ENCODE peak calls at places on chromosomes 3 and 15, in five cellular contexts. J, G, F, C and O are unnamed samples.

GRCh38 chr3:98730338-98730737 is 32.8 kb upstream of the ST3GAL6 start:
- DNase-seq in J (no peak), G (no peak), C (no peak), F (peak), O (no peak)

GRCh38 chr3:81041331-81041730 is 720.1 kb downstream of the GBE1 start:
- DNase-seq in G (no peak), F (no peak), J (no peak), C (no peak), O (no peak)

GRCh38 chr15:69729167-69729748 is 276.6 kb downstream of the RPLP1 start:
- DNase-seq in C (no peak), J (peak), F (peak), G (no peak), O (peak)

GRCh38 chr3:98954242-98954641 is 52.7 kb upstream of the DCBLD2 start:
- DNase-seq in C (no peak), G (no peak), J (no peak), F (no peak), O (no peak)

GRCh38 chr15:39079296-39079834 is 501.5 kb upstream of the THBS1 start:
- DNase-seq in C (no peak), F (no peak), J (no peak), G (no peak), O (peak)

GRCh38 chr3:4846529-4846928 is 132.7 kb upstream of the BHLHE40 start:
- DNase-seq in C (no peak), G (no peak), F (no peak), J (no peak), O (no peak)

GRCh38 chr3:170802164-170803151 is 67.5 kb downstream of the RPL22L1 start:
- DNase-seq in J (no peak), F (no peak), G (no peak), C (no peak), O (peak)

GRCh38 chr15:57218826-57219576 is 157.3 kb upstream of the CGNL1 start:
- DNase-seq in J (peak), F (no peak), C (no peak), G (peak), O (peak)

GRCh38 chr15:63041982-63042878 is at the start of gene TPM1:
- DNase-seq in J (peak), G (peak), C (no peak), F (peak), O (peak)

GRCh38 chr15:66789029-66790025 is 87.3 kb downstream of the SMAD6 start:
- DNase-seq in C (no peak), J (peak), G (no peak), F (peak), O (peak)

GRCh38 chr3:151146731-151147091 is 56.3 kb downstream of the GPR171 start:
- DNase-seq in C (no peak), J (no peak), G (no peak), F (no peak), O (no peak)

GRCh38 chr3:50226888-50227389 is 9.1 kb upstream of the GNAI2 start:
- DNase-seq in J (no peak), F (no peak), G (no peak), C (no peak), O (peak)

GRCh38 chr3:122397136-122397645 is 13.2 kb downstream of the FAM162A start:
- DNase-seq in G (no peak), C (no peak), J (no peak), F (no peak), O (peak)

GRCh38 chr3:122392868-122393844 is 9.2 kb downstream of the FAM162A start:
- DNase-seq in G (peak), F (peak), J (no peak), C (no peak), O (peak)

GRCh38 chr3:122391674-122392446 is 7.9 kb downstream of the FAM162A start:
- DNase-seq in C (no peak), G (no peak), F (no peak), J (no peak), O (no peak)

GRCh38 chr3:122395582-122395981 is 11.6 kb downstream of the FAM162A start:
- DNase-seq in J (no peak), G (no peak), C (no peak), F (no peak), O (no peak)

GRCh38 chr3:122394173-122394572 is 10.2 kb downstream of the FAM162A start:
- DNase-seq in G (no peak), C (no peak), F (no peak), J (no peak), O (no peak)
- H2BK12ac ChIP-seq in G (no peak), C (no peak), F (no peak), J (no peak), O (peak)

GRCh38 chr3:168881804-168882203 is 781.7 kb downstream of the MECOM start:
- DNase-seq in J (no peak), G (no peak), F (no peak), C (no peak), O (no peak)
- H2BK12ac ChIP-seq in J (no peak), G (no peak), F (no peak), C (no peak), O (no peak)

DNA sequence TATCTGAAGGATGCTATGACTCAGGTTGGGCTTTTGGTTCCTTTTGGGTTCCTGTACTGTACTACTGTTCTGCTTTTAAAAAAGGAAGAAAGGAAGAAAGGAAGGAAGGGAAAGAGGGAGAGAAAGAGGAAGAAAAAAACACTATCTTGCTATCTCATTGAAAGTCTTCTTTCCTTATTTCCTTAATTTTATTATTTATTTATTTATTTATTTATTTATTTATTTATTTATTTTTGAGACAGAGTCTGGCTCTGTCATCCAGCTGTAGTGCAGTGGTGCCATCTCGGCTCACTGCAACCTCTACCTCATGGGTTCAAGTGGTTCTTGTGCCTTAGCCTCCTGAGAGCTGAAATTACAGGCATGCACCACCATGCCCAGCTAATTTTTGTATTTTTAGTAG is 198.9 kb upstream of the SOX2 start:
- DNase-seq in F (no peak), C (no peak), G (no peak), J (no peak), O (no peak)
- H2BK12ac ChIP-seq in F (no peak), C (no peak), G (no peak), J (no peak), O (no peak)

GRCh38 chr3:163730684-163731083 is 1347.6 kb downstream of the SI start:
- DNase-seq in C (no peak), J (no peak), F (no peak), G (no peak), O (no peak)

GRCh38 chr3:163735394-163735793 is 1342.9 kb downstream of the SI start:
- DNase-seq in G (no peak), C (no peak), J (no peak), F (no peak), O (no peak)
- H2BK12ac ChIP-seq in G (no peak), C (no peak), J (no peak), F (no peak), O (no peak)

DNA sequence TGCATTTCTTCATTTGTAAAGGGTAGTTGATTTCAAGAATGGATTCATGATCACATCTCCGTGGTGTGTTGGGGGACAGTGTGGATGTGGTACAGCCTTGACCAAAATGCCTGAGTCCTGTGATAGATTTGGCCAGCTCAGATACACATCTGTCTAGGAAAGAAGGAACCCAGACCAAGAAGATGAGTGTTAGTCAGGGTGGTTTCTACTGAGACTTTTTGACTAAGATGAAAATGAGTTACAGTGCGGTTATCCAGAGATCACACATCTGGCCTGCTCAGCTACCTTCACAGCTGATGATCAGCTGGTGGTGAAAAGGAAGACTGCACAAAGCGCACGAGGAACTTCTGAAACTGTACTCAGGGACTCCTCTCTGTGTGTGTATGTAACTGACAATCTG is 68.0 kb downstream of the FNDC3B start:
- DNase-seq in J (no peak), C (no peak), G (no peak), F (no peak), O (no peak)
- H2BK12ac ChIP-seq in J (no peak), C (no peak), G (no peak), F (no peak), O (no peak)

GRCh38 chr15:64989331-64990167 is at the start of gene SPG21:
- DNase-seq in C (peak), G (peak), J (peak), F (peak), O (peak)

GRCh38 chr15:64991536-64992135 is 1.9 kb upstream of the SPG21 start:
- DNase-seq in C (no peak), F (no peak), J (no peak), G (no peak), O (peak)

GRCh38 chr15:64993290-64993689 is 3.6 kb upstream of the SPG21 start:
- DNase-seq in J (no peak), C (no peak), G (no peak), F (no peak), O (no peak)

GRCh38 chr15:64987136-64987535 is 2.6 kb downstream of the SPG21 start:
- DNase-seq in J (no peak), C (no peak), F (no peak), G (no peak), O (no peak)

GRCh38 chr15:64990168-64990470 is 405 bp upstream of the SPG21 start:
- DNase-seq in G (no peak), J (no peak), F (no peak), C (no peak), O (no peak)
- H2BK12ac ChIP-seq in G (no peak), J (no peak), F (no peak), C (no peak), O (no peak)

GRCh38 chr3:10330319-10330718 is 9.4 kb upstream of the SEC13 start:
- DNase-seq in G (no peak), F (no peak), J (peak), C (no peak), O (no peak)

GRCh38 chr3:10331320-10331719 is 10.4 kb upstream of the SEC13 start:
- DNase-seq in J (no peak), C (no peak), G (no peak), F (no peak), O (no peak)

GRCh38 chr3:10329495-10330015 is 8.6 kb upstream of the SEC13 start:
- DNase-seq in F (no peak), J (no peak), G (no peak), C (no peak), O (no peak)

GRCh38 chr3:10327592-10327991 is 6.7 kb upstream of the SEC13 start:
- DNase-seq in G (no peak), F (no peak), J (no peak), C (no peak), O (no peak)

GRCh38 chr3:10328460-10329071 is 7.7 kb upstream of the SEC13 start:
- DNase-seq in F (no peak), J (peak), G (no peak), C (no peak), O (no peak)
- H2BK12ac ChIP-seq in F (no peak), J (no peak), G (no peak), C (no peak), O (no peak)

DNA sequence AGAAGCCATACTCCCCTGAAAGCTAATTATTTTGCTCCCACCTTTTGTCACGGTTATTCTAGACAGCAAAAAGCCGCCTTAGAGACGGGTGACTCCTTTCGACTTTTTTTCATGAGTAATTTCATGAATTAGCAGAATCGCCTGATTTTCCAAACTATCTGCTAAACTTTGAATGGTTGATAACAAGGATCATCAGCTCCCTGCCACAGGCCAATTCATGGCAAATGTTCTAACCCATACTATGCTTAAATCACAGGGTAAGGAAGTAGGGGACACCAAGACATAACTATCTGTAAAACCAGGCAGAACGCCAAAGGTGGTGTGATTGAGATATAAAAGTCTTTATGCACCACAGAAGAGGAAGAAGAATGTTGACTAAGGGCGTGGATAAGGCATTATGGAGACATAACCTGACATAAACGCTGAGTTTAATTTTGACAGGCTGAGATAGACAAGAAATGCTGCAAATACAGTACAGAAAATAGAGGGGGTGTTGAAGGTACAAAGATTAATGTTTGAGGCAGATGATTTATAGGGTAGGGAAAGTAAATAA is 891 bp upstream of the DMXL2 start:
- DNase-seq in C (no peak), G (no peak), F (no peak), J (no peak), O (no peak)
- H2BK12ac ChIP-seq in C (no peak), G (no peak), F (no peak), J (no peak), O (no peak)